ENCODE peak calls at places on chromosomes 11 and 22, in five cellular contexts. One of them, this sample, is unnamed.
A peak's percentile ranks its signal among the peaks of the same experiment; 100 is the strongest.

GRCh38 chr22:19765477-19766234 is 5.1 kb downstream of the TBX1 start:
- DNase-seq in posterior vena cava: no peak
- DNase-seq in NCI-H2081: no peak
- DNase-seq in germinal center: no peak
- DNase-seq in colonic mucosa: no peak
- DNase-seq in this sample: no peak

GRCh38 chr22:17883356-17883755 is 109.1 kb upstream of the BID start:
- DNase-seq in posterior vena cava: no peak
- DNase-seq in NCI-H2081: no peak
- DNase-seq in germinal center: no peak
- DNase-seq in colonic mucosa: no peak
- DNase-seq in this sample: no peak

GRCh38 chr11:129814244-129814992 is 1.2 kb upstream of the TMEM45B start:
- DNase-seq in posterior vena cava: no peak
- DNase-seq in NCI-H2081: no peak
- DNase-seq in germinal center: no peak
- DNase-seq in colonic mucosa: no peak
- DNase-seq in this sample: peak; percentile 8

GRCh38 chr22:26079009-26079408 is 90.3 kb upstream of the SEZ6L start:
- DNase-seq in posterior vena cava: no peak
- DNase-seq in NCI-H2081: no peak
- DNase-seq in germinal center: no peak
- DNase-seq in colonic mucosa: no peak
- DNase-seq in this sample: no peak

GRCh38 chr11:114040706-114041211 is 18.8 kb upstream of the ZBTB16 start:
- DNase-seq in posterior vena cava: peak; percentile 78
- DNase-seq in NCI-H2081: no peak
- DNase-seq in germinal center: no peak
- DNase-seq in colonic mucosa: peak; percentile 75
- DNase-seq in this sample: no peak

GRCh38 chr11:47390084-47390760 is 11.9 kb upstream of the SPI1 start:
- DNase-seq in posterior vena cava: peak; percentile 47
- DNase-seq in NCI-H2081: no peak
- DNase-seq in germinal center: no peak
- DNase-seq in colonic mucosa: no peak
- DNase-seq in this sample: no peak

GRCh38 chr11:71568707-71569349 is 3.5 kb downstream of the KRTAP5-10 start:
- DNase-seq in posterior vena cava: peak; percentile 62
- DNase-seq in NCI-H2081: no peak
- DNase-seq in germinal center: no peak
- DNase-seq in colonic mucosa: no peak
- DNase-seq in this sample: no peak

GRCh38 chr22:39543095-39543494 is 10.5 kb upstream of the RPS19BP1 start:
- DNase-seq in posterior vena cava: no peak
- DNase-seq in NCI-H2081: no peak
- DNase-seq in germinal center: no peak
- DNase-seq in colonic mucosa: no peak
- DNase-seq in this sample: peak; percentile 68

GRCh38 chr11:26079966-26080365 is 252.0 kb upstream of the ANO3 start:
- DNase-seq in posterior vena cava: no peak
- DNase-seq in NCI-H2081: no peak
- DNase-seq in germinal center: no peak
- DNase-seq in colonic mucosa: no peak
- DNase-seq in this sample: peak; percentile 70

GRCh38 chr11:71452354-71453020 is 516 bp upstream of the NADSYN1 start:
- DNase-seq in posterior vena cava: peak; percentile 87
- DNase-seq in NCI-H2081: no peak
- DNase-seq in germinal center: peak; percentile 17
- DNase-seq in colonic mucosa: peak; percentile 63
- DNase-seq in this sample: no peak

GRCh38 chr11:67033661-67034166 is 10.8 kb downstream of the SYT12 start:
- DNase-seq in posterior vena cava: no peak
- DNase-seq in NCI-H2081: no peak
- DNase-seq in germinal center: no peak
- DNase-seq in colonic mucosa: no peak
- DNase-seq in this sample: no peak

GRCh38 chr22:19713228-19713627 is 1.1 kb upstream of the SEPTIN5 start:
- DNase-seq in posterior vena cava: no peak
- DNase-seq in NCI-H2081: no peak
- DNase-seq in germinal center: no peak
- DNase-seq in colonic mucosa: no peak
- DNase-seq in this sample: no peak

This sample was measured in SK-MEL-5.